ENCODE peak calls at places on chromosomes 13 and 19, in six cellular contexts. One of them, this sample, is unnamed.

GRCh38 chr13:42395066-42395821 is 123.3 kb downstream of the AKAP11 start:
- DNase-seq in cardiac muscle cell: no peak
- DNase-seq in thyroid gland: no peak
- DNase-seq in colonic mucosa: no peak
- DNase-seq in gastrocnemius medialis: no peak
- DNase-seq in CD8-positive, alpha-beta memory T cell: no peak
- DNase-seq in this sample: no peak

GRCh38 chr19:47436712-47437401 is 17.5 kb upstream of the MEIS3 start:
- DNase-seq in CD8-positive, alpha-beta memory T cell: peak; percentile 86
- DNase-seq in colonic mucosa: peak; percentile 82
- DNase-seq in cardiac muscle cell: peak; percentile 70
- DNase-seq in gastrocnemius medialis: peak; percentile 51
- DNase-seq in thyroid gland: peak; percentile 83
- DNase-seq in this sample: peak; percentile 78

GRCh38 chr19:6150289-6150688 is 14.8 kb downstream of the ACSBG2 start:
- DNase-seq in CD8-positive, alpha-beta memory T cell: no peak
- DNase-seq in gastrocnemius medialis: no peak
- DNase-seq in cardiac muscle cell: no peak
- DNase-seq in colonic mucosa: no peak
- DNase-seq in thyroid gland: no peak
- DNase-seq in this sample: no peak

GRCh38 chr13:61029064-61029463 is 386.6 kb downstream of the PCDH20 start:
- DNase-seq in thyroid gland: no peak
- DNase-seq in CD8-positive, alpha-beta memory T cell: no peak
- DNase-seq in cardiac muscle cell: no peak
- DNase-seq in colonic mucosa: no peak
- DNase-seq in gastrocnemius medialis: no peak
- DNase-seq in this sample: no peak

GRCh38 chr13:59247166-59247565 is 916.6 kb downstream of the DIAPH3 start:
- DNase-seq in thyroid gland: peak; percentile 26
- DNase-seq in gastrocnemius medialis: no peak
- DNase-seq in CD8-positive, alpha-beta memory T cell: no peak
- DNase-seq in colonic mucosa: no peak
- DNase-seq in cardiac muscle cell: peak; percentile 12
- DNase-seq in this sample: no peak

GRCh38 chr13:112531263-112531794 is 56.6 kb downstream of the TUBGCP3 start:
- DNase-seq in colonic mucosa: no peak
- DNase-seq in thyroid gland: no peak
- DNase-seq in cardiac muscle cell: peak; percentile 4
- DNase-seq in gastrocnemius medialis: no peak
- DNase-seq in CD8-positive, alpha-beta memory T cell: no peak
- DNase-seq in this sample: no peak

GRCh38 chr13:26449063-26449848 is 108.2 kb upstream of the WASF3 start:
- DNase-seq in thyroid gland: no peak
- DNase-seq in cardiac muscle cell: no peak
- DNase-seq in colonic mucosa: no peak
- DNase-seq in CD8-positive, alpha-beta memory T cell: no peak
- DNase-seq in gastrocnemius medialis: no peak
- DNase-seq in this sample: no peak

GRCh38 chr19:2561895-2562294 is 86.0 kb downstream of the GADD45B start:
- DNase-seq in colonic mucosa: no peak
- DNase-seq in CD8-positive, alpha-beta memory T cell: peak; percentile 79
- DNase-seq in cardiac muscle cell: no peak
- DNase-seq in thyroid gland: no peak
- DNase-seq in gastrocnemius medialis: no peak
- DNase-seq in this sample: no peak

GRCh38 chr13:99646866-99647592 is 145.8 kb downstream of the TM9SF2 start:
- DNase-seq in cardiac muscle cell: no peak
- DNase-seq in colonic mucosa: peak; percentile 14
- DNase-seq in thyroid gland: no peak
- DNase-seq in CD8-positive, alpha-beta memory T cell: no peak
- DNase-seq in gastrocnemius medialis: no peak
- DNase-seq in this sample: no peak

GRCh38 chr13:28485551-28485950 is 9.4 kb downstream of the FLT1 start:
- DNase-seq in CD8-positive, alpha-beta memory T cell: no peak
- DNase-seq in colonic mucosa: no peak
- DNase-seq in thyroid gland: no peak
- DNase-seq in cardiac muscle cell: no peak
- DNase-seq in gastrocnemius medialis: no peak
- DNase-seq in this sample: no peak

GRCh38 chr19:50486823-50487515 is 10.3 kb upstream of the GARIN5A start:
- DNase-seq in colonic mucosa: peak; percentile 41
- DNase-seq in CD8-positive, alpha-beta memory T cell: no peak
- DNase-seq in cardiac muscle cell: peak; percentile 44
- DNase-seq in gastrocnemius medialis: no peak
- DNase-seq in thyroid gland: peak; percentile 49
- DNase-seq in this sample: no peak
- H3K9me3 ChIP-seq in colonic mucosa: no peaks in the 10 kb centered on the region
- H3K9me3 ChIP-seq in CD8-positive, alpha-beta memory T cell: no peaks in the 10 kb centered on the region
- H3K9me3 ChIP-seq in cardiac muscle cell: no peaks in the 10 kb centered on the region
- H3K9me3 ChIP-seq in gastrocnemius medialis: no peaks in the 10 kb centered on the region
- H3K9me3 ChIP-seq in thyroid gland: no peaks in the 10 kb centered on the region
- H3K9me3 ChIP-seq in this sample: no peaks in the 10 kb centered on the region

GRCh38 chr19:54668353-54668752 is 5.6 kb downstream of the LILRB4 start:
- DNase-seq in cardiac muscle cell: no peak
- DNase-seq in colonic mucosa: no peak
- DNase-seq in thyroid gland: no peak
- DNase-seq in CD8-positive, alpha-beta memory T cell: no peak
- DNase-seq in gastrocnemius medialis: no peak
- DNase-seq in this sample: no peak
- H3K9me3 ChIP-seq in cardiac muscle cell: no peaks in the 10 kb centered on the region
- H3K9me3 ChIP-seq in colonic mucosa: no peaks in the 10 kb centered on the region
- H3K9me3 ChIP-seq in thyroid gland: no peaks in the 10 kb centered on the region
- H3K9me3 ChIP-seq in CD8-positive, alpha-beta memory T cell: peaks cover 6% of the 10 kb centered on the region
- H3K9me3 ChIP-seq in gastrocnemius medialis: no peaks in the 10 kb centered on the region
- H3K9me3 ChIP-seq in this sample: no peaks in the 10 kb centered on the region

DNA sequence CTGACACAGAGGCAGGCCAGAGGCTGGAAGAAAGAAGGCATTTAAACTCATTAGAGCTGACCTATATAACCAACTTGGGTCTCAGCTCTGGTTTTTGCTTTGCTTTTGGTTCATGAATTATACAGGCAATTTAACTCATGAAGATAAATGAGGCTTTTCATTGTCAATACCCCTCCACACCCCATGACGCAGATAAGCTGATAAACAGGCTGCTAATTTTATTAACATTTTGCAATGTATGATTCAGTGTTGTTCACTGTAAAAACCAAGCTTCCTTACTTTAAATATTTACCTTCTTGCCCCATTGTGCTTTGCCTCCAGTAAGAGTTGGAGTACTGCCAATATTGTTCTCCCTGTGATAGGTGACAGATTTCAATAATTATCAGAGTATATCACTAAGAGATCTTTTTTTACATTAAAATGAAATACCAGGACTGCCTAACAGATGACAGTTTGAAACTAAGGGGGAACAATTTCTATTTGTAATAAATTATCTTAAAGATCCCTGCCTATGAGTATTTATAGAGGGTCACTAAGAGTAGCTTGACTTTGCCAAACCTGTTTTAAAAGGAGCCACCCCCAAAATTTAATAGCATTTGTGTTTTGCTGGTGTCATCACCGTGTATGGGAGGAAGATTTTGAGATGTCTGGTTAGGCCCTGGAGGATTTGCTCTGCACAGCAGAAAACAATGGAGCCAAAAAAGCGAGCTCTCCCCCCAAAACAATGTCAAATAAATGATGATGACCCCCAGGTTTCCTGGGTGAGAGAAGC is 472.7 kb upstream of the NBEA start:
- DNase-seq in colonic mucosa: no peak
- DNase-seq in cardiac muscle cell: peak; percentile 40
- DNase-seq in CD8-positive, alpha-beta memory T cell: no peak
- DNase-seq in thyroid gland: no peak
- DNase-seq in gastrocnemius medialis: no peak
- DNase-seq in this sample: no peak
- H3K9me3 ChIP-seq in colonic mucosa: no peaks in the 10 kb centered on the region
- H3K9me3 ChIP-seq in cardiac muscle cell: no peaks in the 10 kb centered on the region
- H3K9me3 ChIP-seq in CD8-positive, alpha-beta memory T cell: no peaks in the 10 kb centered on the region
- H3K9me3 ChIP-seq in thyroid gland: no peaks in the 10 kb centered on the region
- H3K9me3 ChIP-seq in gastrocnemius medialis: no peaks in the 10 kb centered on the region
- H3K9me3 ChIP-seq in this sample: no peaks in the 10 kb centered on the region

GRCh38 chr13:105678072-105678471 is 857.4 kb downstream of the EFNB2 start:
- DNase-seq in cardiac muscle cell: no peak
- DNase-seq in gastrocnemius medialis: no peak
- DNase-seq in CD8-positive, alpha-beta memory T cell: no peak
- DNase-seq in thyroid gland: no peak
- DNase-seq in colonic mucosa: no peak
- DNase-seq in this sample: no peak
- H3K9me3 ChIP-seq in cardiac muscle cell: no peaks in the 10 kb centered on the region
- H3K9me3 ChIP-seq in gastrocnemius medialis: no peaks in the 10 kb centered on the region
- H3K9me3 ChIP-seq in CD8-positive, alpha-beta memory T cell: no peaks in the 10 kb centered on the region
- H3K9me3 ChIP-seq in thyroid gland: no peaks in the 10 kb centered on the region
- H3K9me3 ChIP-seq in colonic mucosa: no peaks in the 10 kb centered on the region
- H3K9me3 ChIP-seq in this sample: no peaks in the 10 kb centered on the region

GRCh38 chr13:93965587-93965986 is 513.9 kb downstream of the DCT start:
- DNase-seq in thyroid gland: no peak
- DNase-seq in colonic mucosa: no peak
- DNase-seq in CD8-positive, alpha-beta memory T cell: no peak
- DNase-seq in gastrocnemius medialis: no peak
- DNase-seq in cardiac muscle cell: no peak
- DNase-seq in this sample: no peak

GRCh38 chr13:93966267-93966936 is 513.1 kb downstream of the DCT start:
- DNase-seq in gastrocnemius medialis: no peak
- DNase-seq in colonic mucosa: no peak
- DNase-seq in CD8-positive, alpha-beta memory T cell: no peak
- DNase-seq in cardiac muscle cell: no peak
- DNase-seq in thyroid gland: no peak
- DNase-seq in this sample: no peak

GRCh38 chr13:93963266-93964131 is 516.0 kb downstream of the DCT start:
- DNase-seq in thyroid gland: no peak
- DNase-seq in CD8-positive, alpha-beta memory T cell: no peak
- DNase-seq in colonic mucosa: no peak
- DNase-seq in gastrocnemius medialis: no peak
- DNase-seq in cardiac muscle cell: peak; percentile 63
- DNase-seq in this sample: no peak

GRCh38 chr13:93967286-93967685 is 512.2 kb downstream of the DCT start:
- DNase-seq in colonic mucosa: no peak
- DNase-seq in CD8-positive, alpha-beta memory T cell: no peak
- DNase-seq in thyroid gland: no peak
- DNase-seq in cardiac muscle cell: no peak
- DNase-seq in gastrocnemius medialis: no peak
- DNase-seq in this sample: no peak
- H3K9me3 ChIP-seq in colonic mucosa: no peaks in the 10 kb centered on the region
- H3K9me3 ChIP-seq in CD8-positive, alpha-beta memory T cell: no peaks in the 10 kb centered on the region
- H3K9me3 ChIP-seq in thyroid gland: no peaks in the 10 kb centered on the region
- H3K9me3 ChIP-seq in cardiac muscle cell: no peaks in the 10 kb centered on the region
- H3K9me3 ChIP-seq in gastrocnemius medialis: no peaks in the 10 kb centered on the region
- H3K9me3 ChIP-seq in this sample: no peaks in the 10 kb centered on the region

GRCh38 chr19:19691683-19692082 is 23.0 kb downstream of the ZNF101 start:
- DNase-seq in cardiac muscle cell: no peak
- DNase-seq in thyroid gland: no peak
- DNase-seq in gastrocnemius medialis: no peak
- DNase-seq in CD8-positive, alpha-beta memory T cell: no peak
- DNase-seq in colonic mucosa: no peak
- DNase-seq in this sample: no peak

DNA sequence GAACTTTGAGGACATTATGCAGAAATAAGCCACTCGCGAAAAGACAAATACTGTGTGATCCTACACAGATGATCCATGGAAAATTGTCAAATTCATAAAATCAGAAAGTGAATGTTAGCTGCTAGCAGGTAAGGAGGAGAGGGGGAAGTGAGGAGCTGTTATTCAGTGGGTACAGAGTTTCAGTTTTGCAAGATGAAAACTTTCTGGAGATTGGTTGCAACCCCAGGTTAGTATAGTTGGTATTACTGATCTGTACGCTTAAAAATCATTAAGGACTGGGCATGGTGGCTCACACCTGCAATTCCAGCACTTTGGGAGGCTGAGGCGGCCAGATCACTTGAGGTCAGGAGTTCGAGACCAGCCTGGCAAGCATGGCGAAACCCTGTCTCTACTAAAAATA is 17.9 kb downstream of the ZNF101 start:
- DNase-seq in thyroid gland: no peak
- DNase-seq in gastrocnemius medialis: no peak
- DNase-seq in CD8-positive, alpha-beta memory T cell: no peak
- DNase-seq in cardiac muscle cell: no peak
- DNase-seq in colonic mucosa: no peak
- DNase-seq in this sample: no peak
- H3K9me3 ChIP-seq in thyroid gland: no peaks in the 10 kb centered on the region
- H3K9me3 ChIP-seq in gastrocnemius medialis: no peaks in the 10 kb centered on the region
- H3K9me3 ChIP-seq in CD8-positive, alpha-beta memory T cell: peaks cover 22% of the 10 kb centered on the region
- H3K9me3 ChIP-seq in cardiac muscle cell: no peaks in the 10 kb centered on the region
- H3K9me3 ChIP-seq in colonic mucosa: no peaks in the 10 kb centered on the region
- H3K9me3 ChIP-seq in this sample: no peaks in the 10 kb centered on the region